ENCODE peak calls at places on chromosomes 12 and 14, in nine cellular contexts. O is fibroblast of mammary gland, X is endothelial cell, Y is brain microvascular endothelial cell, I is WTC11, L is uterus, E is HFFc6, N is neural crest cell, H is GM12864. J is an unnamed sample.

GRCh38 chr14:99676657-99677056 is 7.4 kb upstream of the CYP46A1 start:
- DNase-seq in O (peak), X (no peak), Y (no peak), I (no peak), L (no peak), E (no peak), N (no peak), H (no peak), J (no peak)

GRCh38 chr12:47017901-47018479 is 61.4 kb upstream of the PCED1B start:
- DNase-seq in O (no peak), X (no peak), Y (peak), I (no peak), L (no peak), E (peak), N (no peak), H (no peak), J (no peak)

GRCh38 chr12:50764116-50764860 is 387 bp downstream of the ATF1 start:
- DNase-seq in O (peak), X (peak), Y (no peak), I (peak), L (peak), E (peak), N (peak), H (no peak), J (peak)

GRCh38 chr12:18275974-18276373 is 14.7 kb downstream of the PIK3C2G start:
- DNase-seq in O (no peak), X (no peak), Y (peak), I (no peak), L (no peak), E (peak), N (no peak), H (no peak), J (no peak)

GRCh38 chr12:122094735-122095561 is 16.4 kb downstream of the MLXIP start:
- DNase-seq in O (peak), X (no peak), Y (no peak), I (no peak), L (no peak), E (no peak), N (no peak), H (no peak), J (no peak)

GRCh38 chr14:102693006-102693755 is 84.1 kb upstream of the TRAF3 start:
- DNase-seq in O (no peak), X (no peak), Y (no peak), I (no peak), L (no peak), E (no peak), N (no peak), H (no peak), J (no peak)

GRCh38 chr12:94560416-94561221 is 89.7 kb downstream of the TMCC3 start:
- DNase-seq in O (peak), X (no peak), Y (peak), I (peak), L (no peak), E (no peak), N (no peak), H (peak), J (peak)

GRCh38 chr12:114918535-114919233 is 234.7 kb upstream of the TBX3 start:
- DNase-seq in O (peak), X (no peak), Y (peak), I (no peak), L (no peak), E (peak), N (no peak), H (no peak), J (no peak)

DNA sequence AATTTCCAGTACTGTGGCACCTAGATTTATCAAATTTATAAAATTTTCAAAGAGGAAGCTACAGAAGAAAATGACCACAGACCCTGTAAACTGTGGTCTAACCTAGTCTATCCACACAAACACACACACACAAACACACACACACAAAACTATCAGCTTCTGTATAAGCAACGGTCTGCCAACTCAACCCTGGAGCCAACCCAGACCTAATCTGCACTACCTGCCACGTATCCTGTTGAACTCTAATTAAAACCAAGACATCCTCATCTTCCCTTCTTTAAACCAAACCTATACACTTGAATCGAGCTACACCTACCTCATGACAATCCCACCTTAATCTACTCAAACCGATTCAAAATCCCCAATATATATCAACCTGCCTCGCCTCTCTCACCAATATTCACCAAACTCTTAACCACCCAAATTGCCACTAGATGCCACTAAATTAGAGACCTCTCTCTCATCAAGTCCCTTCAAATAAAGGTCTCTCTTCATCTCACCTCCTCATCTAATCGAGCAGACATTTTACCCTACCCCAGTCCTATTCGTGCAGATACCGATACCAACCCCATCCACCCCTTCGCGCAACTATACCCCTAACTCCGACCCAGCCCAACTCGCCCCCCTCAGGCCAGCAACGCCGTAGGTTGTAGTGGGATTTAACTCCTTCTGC is 807 bp downstream of the ACIN1 start:
- DNase-seq in O (no peak), X (peak), Y (no peak), I (peak), L (no peak), E (no peak), N (no peak), H (no peak), J (no peak)
- TF ChIP-seq CTCF in O (peak), X (no peak), Y (peak), I (no peak), L (no peak), E (peak), N (peak), H (peak), J (peak)

DNA sequence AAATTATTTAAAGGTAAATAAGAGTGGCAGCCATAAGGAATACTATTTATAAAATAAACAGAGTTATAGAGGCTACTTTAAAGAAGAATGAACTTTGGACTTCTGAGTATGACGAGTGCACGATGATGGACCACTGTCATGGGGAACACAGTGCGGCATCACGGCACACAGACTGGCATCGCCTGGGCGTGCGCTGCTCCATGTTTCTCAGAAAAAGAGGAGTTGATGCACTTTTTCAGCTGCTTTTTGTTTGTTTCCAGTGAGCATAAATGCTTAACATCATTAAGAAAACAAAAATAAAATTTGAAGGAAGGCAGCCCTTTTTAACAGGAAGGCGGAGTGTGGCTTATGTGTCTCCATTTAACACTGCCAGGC is 23.3 kb upstream of the EAPP start:
- DNase-seq in O (no peak), X (no peak), Y (no peak), I (no peak), L (no peak), E (no peak), N (no peak), H (no peak), J (no peak)
- TF ChIP-seq CTCF in O (no peak), X (no peak), Y (no peak), I (no peak), L (no peak), E (no peak), N (no peak), H (no peak), J (no peak)

GRCh38 chr12:126424696-126425095 is 1359.5 kb downstream of the AACS start:
- DNase-seq in O (no peak), X (no peak), Y (no peak), I (no peak), L (no peak), E (no peak), N (no peak), H (no peak), J (no peak)
- TF ChIP-seq CTCF in O (no peak), X (no peak), Y (no peak), I (no peak), L (no peak), E (no peak), N (no peak), H (no peak), J (no peak)

GRCh38 chr14:62082779-62083178 is 320.6 kb downstream of the SNAPC1 start:
- DNase-seq in O (no peak), X (no peak), Y (no peak), I (no peak), L (no peak), E (no peak), N (no peak), H (no peak), J (no peak)
- TF ChIP-seq CTCF in O (no peak), X (no peak), Y (no peak), I (no peak), L (no peak), E (no peak), N (no peak), H (no peak), J (no peak)